ENCODE peak calls at places on chromosomes 2 and 18, in six cellular contexts. One of them, this sample, is unnamed.

GRCh38 chr18:67310826-67311225 is 205.7 kb downstream of the DSEL start:
- DNase-seq in transverse colon: no peak
- DNase-seq in suprapubic skin: no peak
- DNase-seq in tibial nerve: no peak
- DNase-seq in ovary: no peak
- DNase-seq in prostate gland: no peak
- DNase-seq in this sample: no peak

GRCh38 chr2:235026137-235026536 is 74.3 kb downstream of the SH3BP4 start:
- DNase-seq in suprapubic skin: peak; percentile 67
- DNase-seq in prostate gland: peak; percentile 91
- DNase-seq in transverse colon: peak; percentile 34
- DNase-seq in tibial nerve: no peak
- DNase-seq in ovary: no peak
- DNase-seq in this sample: no peak

GRCh38 chr2:165837122-165837521 is 43.1 kb upstream of the GALNT3 start:
- DNase-seq in ovary: no peak
- DNase-seq in tibial nerve: no peak
- DNase-seq in suprapubic skin: no peak
- DNase-seq in transverse colon: no peak
- DNase-seq in prostate gland: no peak
- DNase-seq in this sample: no peak

GRCh38 chr18:47775961-47776360 is 154.5 kb downstream of the SMAD2 start:
- DNase-seq in tibial nerve: no peak
- DNase-seq in prostate gland: no peak
- DNase-seq in transverse colon: no peak
- DNase-seq in suprapubic skin: no peak
- DNase-seq in ovary: no peak
- DNase-seq in this sample: peak; percentile 65

GRCh38 chr2:42971381-42971780 is 179.0 kb upstream of the HAAO start:
- DNase-seq in tibial nerve: no peak
- DNase-seq in suprapubic skin: peak; percentile 41
- DNase-seq in transverse colon: no peak
- DNase-seq in ovary: peak; percentile 14
- DNase-seq in prostate gland: no peak
- DNase-seq in this sample: no peak

GRCh38 chr2:88626171-88627054 is 851 bp downstream of the EIF2AK3 start:
- DNase-seq in transverse colon: peak; percentile 49
- DNase-seq in tibial nerve: peak; percentile 10
- DNase-seq in prostate gland: peak; percentile 18
- DNase-seq in suprapubic skin: peak; percentile 76
- DNase-seq in ovary: peak; percentile 58
- DNase-seq in this sample: peak; percentile 41

GRCh38 chr2:137205324-137205723 is 440.0 kb downstream of the THSD7B start:
- DNase-seq in tibial nerve: no peak
- DNase-seq in transverse colon: no peak
- DNase-seq in suprapubic skin: no peak
- DNase-seq in prostate gland: no peak
- DNase-seq in ovary: no peak
- DNase-seq in this sample: no peak

GRCh38 chr2:126885701-126886121 is 13.0 kb upstream of the TEX51 start:
- DNase-seq in ovary: peak; percentile 76
- DNase-seq in transverse colon: no peak
- DNase-seq in prostate gland: no peak
- DNase-seq in suprapubic skin: no peak
- DNase-seq in tibial nerve: peak; percentile 9
- DNase-seq in this sample: no peak

GRCh38 chr2:165238295-165238694 is 919 bp upstream of the SCN2A start:
- DNase-seq in transverse colon: no peak
- DNase-seq in tibial nerve: no peak
- DNase-seq in suprapubic skin: no peak
- DNase-seq in prostate gland: no peak
- DNase-seq in ovary: no peak
- DNase-seq in this sample: no peak

GRCh38 chr2:190359896-190360376 is 16.5 kb downstream of the INPP1 start:
- DNase-seq in tibial nerve: no peak
- DNase-seq in prostate gland: peak; percentile 61
- DNase-seq in transverse colon: peak; percentile 55
- DNase-seq in ovary: peak; percentile 54
- DNase-seq in suprapubic skin: no peak
- DNase-seq in this sample: peak; percentile 77

GRCh38 chr2:24304098-24304497 is 56.2 kb downstream of the ITSN2 start:
- DNase-seq in suprapubic skin: peak; percentile 70
- DNase-seq in prostate gland: peak; percentile 82
- DNase-seq in ovary: peak; percentile 82
- DNase-seq in transverse colon: peak; percentile 30
- DNase-seq in tibial nerve: peak; percentile 81
- DNase-seq in this sample: peak; percentile 91

GRCh38 chr18:48915621-48916425 is 34.9 kb downstream of the SMAD7 start:
- DNase-seq in suprapubic skin: no peak
- DNase-seq in prostate gland: no peak
- DNase-seq in ovary: no peak
- DNase-seq in tibial nerve: no peak
- DNase-seq in transverse colon: no peak
- DNase-seq in this sample: no peak

GRCh38 chr2:119486886-119487285 is 37.4 kb downstream of the SCTR start:
- DNase-seq in prostate gland: peak; percentile 2
- DNase-seq in ovary: no peak
- DNase-seq in transverse colon: no peak
- DNase-seq in suprapubic skin: no peak
- DNase-seq in tibial nerve: no peak
- DNase-seq in this sample: no peak

GRCh38 chr2:85769236-85769986 is 15.6 kb downstream of the ATOH8 start:
- DNase-seq in suprapubic skin: no peak
- DNase-seq in prostate gland: no peak
- DNase-seq in tibial nerve: no peak
- DNase-seq in transverse colon: no peak
- DNase-seq in ovary: no peak
- DNase-seq in this sample: no peak

GRCh38 chr2:203201426-203201825 is 37.4 kb upstream of the CYP20A1 start:
- DNase-seq in ovary: no peak
- DNase-seq in transverse colon: no peak
- DNase-seq in tibial nerve: no peak
- DNase-seq in prostate gland: no peak
- DNase-seq in suprapubic skin: no peak
- DNase-seq in this sample: no peak

GRCh38 chr18:3060667-3061580 is 48.0 kb upstream of the LPIN2 start:
- DNase-seq in ovary: no peak
- DNase-seq in tibial nerve: no peak
- DNase-seq in suprapubic skin: no peak
- DNase-seq in prostate gland: no peak
- DNase-seq in transverse colon: no peak
- DNase-seq in this sample: no peak

GRCh38 chr2:118593257-118593656 is 254.2 kb downstream of the EN1 start:
- DNase-seq in ovary: no peak
- DNase-seq in prostate gland: no peak
- DNase-seq in tibial nerve: no peak
- DNase-seq in suprapubic skin: no peak
- DNase-seq in transverse colon: no peak
- DNase-seq in this sample: no peak

GRCh38 chr2:51027968-51028367 is 4.0 kb downstream of the NRXN1 start:
- DNase-seq in prostate gland: no peak
- DNase-seq in suprapubic skin: no peak
- DNase-seq in ovary: no peak
- DNase-seq in transverse colon: no peak
- DNase-seq in tibial nerve: no peak
- DNase-seq in this sample: no peak

GRCh38 chr2:68741805-68742306 is 7.2 kb downstream of the ARHGAP25 start:
- DNase-seq in ovary: no peak
- DNase-seq in suprapubic skin: no peak
- DNase-seq in prostate gland: no peak
- DNase-seq in tibial nerve: no peak
- DNase-seq in transverse colon: no peak
- DNase-seq in this sample: no peak

GRCh38 chr2:239803102-239803763 is 221.9 kb downstream of the NDUFA10 start:
- DNase-seq in tibial nerve: no peak
- DNase-seq in transverse colon: no peak
- DNase-seq in prostate gland: no peak
- DNase-seq in suprapubic skin: no peak
- DNase-seq in ovary: peak; percentile 4
- DNase-seq in this sample: no peak

GRCh38 chr2:17592731-17593409 is 52.4 kb downstream of the VSNL1 start:
- DNase-seq in prostate gland: no peak
- DNase-seq in suprapubic skin: no peak
- DNase-seq in tibial nerve: no peak
- DNase-seq in ovary: no peak
- DNase-seq in transverse colon: no peak
- DNase-seq in this sample: no peak

GRCh38 chr2:190110131-190110530 is 47.6 kb upstream of the MSTN start:
- DNase-seq in suprapubic skin: no peak
- DNase-seq in transverse colon: no peak
- DNase-seq in tibial nerve: no peak
- DNase-seq in ovary: no peak
- DNase-seq in prostate gland: no peak
- DNase-seq in this sample: no peak

GRCh38 chr18:25327631-25328030 is 24.3 kb downstream of the ZNF521 start:
- DNase-seq in tibial nerve: no peak
- DNase-seq in prostate gland: no peak
- DNase-seq in suprapubic skin: no peak
- DNase-seq in transverse colon: no peak
- DNase-seq in ovary: no peak
- DNase-seq in this sample: no peak
- H3K36me3 ChIP-seq in tibial nerve: no peaks in the 10 kb centered on the region
- H3K36me3 ChIP-seq in prostate gland: no peaks in the 10 kb centered on the region
- H3K36me3 ChIP-seq in suprapubic skin: no peaks in the 10 kb centered on the region
- H3K36me3 ChIP-seq in transverse colon: no peaks in the 10 kb centered on the region
- H3K36me3 ChIP-seq in ovary: no peaks in the 10 kb centered on the region
- H3K36me3 ChIP-seq in this sample: no peaks in the 10 kb centered on the region

DNA sequence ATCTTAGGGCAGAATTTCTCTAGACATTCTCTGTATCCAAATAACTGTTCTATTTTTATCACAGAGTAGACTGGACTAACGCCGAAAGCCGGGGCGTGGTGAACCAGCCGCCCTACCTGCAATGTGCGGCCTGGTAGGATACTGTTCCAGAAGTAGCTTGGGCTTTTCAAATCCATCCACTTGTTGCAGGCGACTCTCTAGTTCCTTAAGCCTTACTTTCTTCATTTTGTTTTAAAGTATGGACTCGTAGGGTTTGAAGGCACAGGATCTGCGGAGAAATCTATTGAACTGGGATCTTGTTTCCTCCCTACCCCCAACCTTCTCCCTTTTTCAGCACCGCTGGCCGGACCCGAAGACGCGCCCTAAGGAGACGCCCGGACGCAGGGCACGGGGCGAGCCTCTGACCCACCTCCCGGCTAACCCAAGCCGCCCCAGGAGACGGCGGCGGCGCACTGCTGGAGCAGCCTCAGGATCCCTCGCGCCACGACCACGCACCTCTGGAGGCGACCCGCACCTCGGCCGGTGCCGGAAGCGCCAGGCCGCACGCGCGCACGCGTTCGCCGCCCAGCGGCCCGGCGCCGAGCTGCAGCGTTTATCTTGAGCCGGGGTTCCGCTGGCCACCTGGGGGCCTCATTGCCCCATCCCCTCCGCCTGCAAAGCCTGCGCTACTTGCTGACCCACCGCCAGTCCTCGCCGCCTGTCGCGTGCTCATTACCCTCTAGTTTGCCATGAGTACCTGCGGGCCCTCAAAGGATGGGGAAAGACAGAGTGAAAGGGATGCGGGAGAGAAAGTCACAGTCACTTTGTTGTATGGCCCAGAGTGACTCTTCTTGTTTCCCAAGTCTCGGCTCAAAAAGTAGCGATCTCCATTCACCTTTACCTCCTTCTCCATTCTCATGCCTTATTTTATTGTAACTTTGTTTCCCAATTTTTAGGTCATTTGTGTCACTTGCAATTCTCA is at the start of gene METTL5:
- DNase-seq in suprapubic skin: peak; percentile 83
- DNase-seq in prostate gland: peak; percentile 72
- DNase-seq in transverse colon: peak; percentile 84
- DNase-seq in tibial nerve: peak; percentile 68
- DNase-seq in ovary: peak; percentile 82
- DNase-seq in this sample: peak; percentile 83
- TF ChIP-seq POLR2A in suprapubic skin: no peak
- TF ChIP-seq POLR2A in prostate gland: peak; percentile 62
- TF ChIP-seq POLR2A in transverse colon: peak; percentile 50
- TF ChIP-seq POLR2A in tibial nerve: peak; percentile 54
- TF ChIP-seq POLR2A in ovary: peak; percentile 53
- TF ChIP-seq POLR2A in this sample: peak; percentile 21

GRCh38 chr2:205725059-205725458 is 42.8 kb downstream of the NRP2 start:
- DNase-seq in prostate gland: no peak
- DNase-seq in transverse colon: no peak
- DNase-seq in suprapubic skin: no peak
- DNase-seq in ovary: no peak
- DNase-seq in tibial nerve: no peak
- DNase-seq in this sample: no peak
- H3K36me3 ChIP-seq in prostate gland: no peaks in the 10 kb centered on the region
- H3K36me3 ChIP-seq in transverse colon: no peaks in the 10 kb centered on the region
- H3K36me3 ChIP-seq in suprapubic skin: peaks cover 5% of the 10 kb centered on the region
- H3K36me3 ChIP-seq in ovary: no peaks in the 10 kb centered on the region
- H3K36me3 ChIP-seq in tibial nerve: peaks cover 62% of the 10 kb centered on the region
- H3K36me3 ChIP-seq in this sample: peaks cover 5% of the 10 kb centered on the region

GRCh38 chr2:46313063-46313462 is 15.9 kb downstream of the EPAS1 start:
- DNase-seq in transverse colon: no peak
- DNase-seq in ovary: no peak
- DNase-seq in tibial nerve: no peak
- DNase-seq in suprapubic skin: no peak
- DNase-seq in prostate gland: no peak
- DNase-seq in this sample: no peak

GRCh38 chr2:46314065-46314835 is 17.0 kb downstream of the EPAS1 start:
- DNase-seq in transverse colon: no peak
- DNase-seq in suprapubic skin: no peak
- DNase-seq in tibial nerve: no peak
- DNase-seq in prostate gland: no peak
- DNase-seq in ovary: no peak
- DNase-seq in this sample: no peak

GRCh38 chr2:46318579-46319460 is 21.6 kb downstream of the EPAS1 start:
- DNase-seq in suprapubic skin: no peak
- DNase-seq in transverse colon: no peak
- DNase-seq in tibial nerve: no peak
- DNase-seq in prostate gland: no peak
- DNase-seq in ovary: no peak
- DNase-seq in this sample: no peak

GRCh38 chr2:46317092-46317486 is 19.9 kb downstream of the EPAS1 start:
- DNase-seq in prostate gland: no peak
- DNase-seq in ovary: no peak
- DNase-seq in tibial nerve: no peak
- DNase-seq in transverse colon: no peak
- DNase-seq in suprapubic skin: no peak
- DNase-seq in this sample: no peak

DNA sequence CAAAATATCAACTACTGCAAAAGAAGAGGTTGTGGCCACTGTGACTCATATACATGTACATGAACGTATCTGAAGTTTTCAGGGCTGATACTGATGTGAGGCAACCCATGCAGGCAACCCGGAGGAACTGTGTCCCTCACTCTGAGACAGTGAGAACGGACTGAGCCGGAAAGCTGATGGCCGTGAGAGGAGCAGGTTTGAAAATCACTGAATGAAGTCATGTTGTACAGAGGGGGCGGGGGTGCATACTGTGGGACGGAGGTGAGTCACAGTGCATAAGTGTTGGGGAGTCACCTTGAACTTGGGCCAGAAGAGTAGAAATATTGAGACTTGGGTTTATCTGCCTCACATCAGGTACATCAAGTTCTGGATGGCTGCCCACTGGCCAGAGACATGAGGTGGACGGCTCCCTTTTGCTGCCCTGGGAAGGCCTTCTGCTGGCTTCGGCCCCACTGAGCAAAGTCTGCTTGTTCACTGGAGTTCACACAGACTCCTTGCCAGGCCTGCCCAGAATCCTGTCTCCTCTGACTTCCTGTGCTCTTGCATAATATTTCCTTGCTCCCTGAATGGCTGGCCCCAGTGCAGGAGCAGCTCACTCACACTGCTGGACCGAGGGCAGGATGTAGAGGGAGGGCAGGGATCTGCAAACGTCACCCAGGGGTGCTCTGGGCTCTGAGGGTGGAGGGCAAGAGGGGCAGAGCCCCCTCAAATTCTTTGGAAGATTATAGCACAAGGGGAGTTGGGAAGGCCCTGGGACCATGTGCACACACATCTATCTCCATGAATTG is 18.1 kb downstream of the EPAS1 start:
- DNase-seq in suprapubic skin: peak; percentile 88
- DNase-seq in prostate gland: peak; percentile 93
- DNase-seq in ovary: peak; percentile 90
- DNase-seq in transverse colon: peak; percentile 85
- DNase-seq in tibial nerve: peak; percentile 79
- DNase-seq in this sample: peak; percentile 87
- TF ChIP-seq POLR2A in suprapubic skin: no peak
- TF ChIP-seq POLR2A in prostate gland: no peak
- TF ChIP-seq POLR2A in ovary: peak; percentile 28
- TF ChIP-seq POLR2A in transverse colon: peak; percentile 6
- TF ChIP-seq POLR2A in tibial nerve: no peak
- TF ChIP-seq POLR2A in this sample: peak; percentile 35